ENCODE peak calls at places on chromosome 7, in nine cellular contexts. T, S, R, F, P, J, M, I and B are unnamed samples.

GRCh38 chr7:128932862-128933821 is 4.6 kb upstream of the IRF5 start:
- DNase-seq in T (no peak), S (no peak), R (no peak), F (no peak), P (no peak), J (no peak), M (no peak), I (no peak), B (no peak)

GRCh38 chr7:131173148-131173890 is 154.4 kb upstream of the MKLN1 start:
- DNase-seq in T (peak), S (no peak), R (no peak), F (no peak), P (no peak), J (no peak), M (peak), I (peak), B (no peak)

GRCh38 chr7:8433477-8434289 is at the start of gene NXPH1:
- DNase-seq in T (no peak), S (peak), R (peak), F (no peak), P (no peak), J (peak), M (no peak), I (peak), B (no peak)

GRCh38 chr7:111678281-111678680 is 116.0 kb upstream of the IMMP2L start:
- DNase-seq in T (no peak), S (no peak), R (no peak), F (no peak), P (no peak), J (no peak), M (peak), I (peak), B (no peak)

GRCh38 chr7:50397320-50397970 is 52.7 kb downstream of the FIGNL1 start:
- DNase-seq in T (no peak), S (no peak), R (no peak), F (no peak), P (no peak), J (no peak), M (no peak), I (no peak), B (no peak)

GRCh38 chr7:129225206-129225930 is 538 bp downstream of the AHCYL2 start:
- DNase-seq in T (peak), S (peak), R (peak), F (peak), P (peak), J (no peak), M (peak), I (peak), B (peak)

GRCh38 chr7:435518-436366 is 83.9 kb downstream of the PDGFA start:
- DNase-seq in T (peak), S (no peak), R (no peak), F (no peak), P (no peak), J (no peak), M (peak), I (peak), B (no peak)

GRCh38 chr7:151310578-151310977 is 31.0 kb upstream of the NUB1 start:
- DNase-seq in T (no peak), S (no peak), R (no peak), F (no peak), P (no peak), J (no peak), M (peak), I (peak), B (no peak)

GRCh38 chr7:66720571-66720970 is 20.0 kb upstream of the RABGEF1 start:
- DNase-seq in T (no peak), S (no peak), R (no peak), F (no peak), P (no peak), J (no peak), M (no peak), I (no peak), B (no peak)

GRCh38 chr7:103928581-103928980 is 60.9 kb downstream of the RELN start:
- DNase-seq in T (no peak), S (no peak), R (no peak), F (no peak), P (no peak), J (no peak), M (no peak), I (no peak), B (no peak)

GRCh38 chr7:77245015-77245755 is 45.6 kb upstream of the FGL2 start:
- DNase-seq in T (no peak), S (peak), R (no peak), F (no peak), P (no peak), J (no peak), M (no peak), I (no peak), B (no peak)

GRCh38 chr7:99782012-99782953 is 1.7 kb downstream of the CYP3A4 start:
- DNase-seq in T (no peak), S (no peak), R (no peak), F (no peak), P (no peak), J (no peak), M (no peak), I (no peak), B (no peak)

GRCh38 chr7:99385564-99385963 is 11.0 kb downstream of the ARPC1B start:
- DNase-seq in T (no peak), S (no peak), R (no peak), F (no peak), P (no peak), J (no peak), M (no peak), I (no peak), B (no peak)

GRCh38 chr7:128444242-128444641 is 11.4 kb upstream of the HILPDA start:
- DNase-seq in T (no peak), S (no peak), R (no peak), F (no peak), P (no peak), J (no peak), M (no peak), I (no peak), B (no peak)

GRCh38 chr7:2929321-2930201 is 85.5 kb upstream of the GNA12 start:
- DNase-seq in T (no peak), S (no peak), R (peak), F (no peak), P (no peak), J (peak), M (no peak), I (no peak), B (no peak)

GRCh38 chr7:132076301-132077049 is 499.8 kb downstream of the PLXNA4 start:
- DNase-seq in T (no peak), S (no peak), R (no peak), F (no peak), P (no peak), J (no peak), M (no peak), I (peak), B (no peak)

GRCh38 chr7:81234896-81235295 is 316.0 kb upstream of the SEMA3C start:
- DNase-seq in T (no peak), S (no peak), R (no peak), F (peak), P (no peak), J (no peak), M (peak), I (peak), B (no peak)

GRCh38 chr7:29177963-29178612 is 16.5 kb upstream of the CHN2 start:
- DNase-seq in T (no peak), S (no peak), R (peak), F (peak), P (peak), J (no peak), M (no peak), I (no peak), B (peak)

GRCh38 chr7:68733219-68734143 is 864.8 kb upstream of the AUTS2 start:
- DNase-seq in T (no peak), S (no peak), R (no peak), F (no peak), P (no peak), J (no peak), M (peak), I (no peak), B (no peak)

GRCh38 chr7:134660961-134661376 is 14.3 kb downstream of the BPGM start:
- DNase-seq in T (no peak), S (no peak), R (no peak), F (no peak), P (no peak), J (no peak), M (peak), I (peak), B (no peak)

GRCh38 chr7:50608196-50608906 is 43.1 kb upstream of the DDC start:
- DNase-seq in T (no peak), S (no peak), R (no peak), F (no peak), P (no peak), J (no peak), M (no peak), I (no peak), B (no peak)

GRCh38 chr7:30448461-30449189 is 30.0 kb downstream of the NOD1 start:
- DNase-seq in T (no peak), S (no peak), R (no peak), F (no peak), P (peak), J (no peak), M (no peak), I (no peak), B (no peak)

GRCh38 chr7:68730871-68731403 is 867.3 kb upstream of the AUTS2 start:
- DNase-seq in T (no peak), S (peak), R (no peak), F (no peak), P (no peak), J (no peak), M (no peak), I (no peak), B (no peak)

GRCh38 chr7:80923211-80923612 is 4.4 kb upstream of the SEMA3C start:
- DNase-seq in T (no peak), S (no peak), R (no peak), F (no peak), P (no peak), J (no peak), M (no peak), I (no peak), B (no peak)

GRCh38 chr7:73909051-73909941 is 48.3 kb downstream of the TMEM270 start:
- DNase-seq in T (no peak), S (no peak), R (peak), F (no peak), P (no peak), J (no peak), M (no peak), I (no peak), B (peak)

GRCh38 chr7:129436335-129436923 is 2.2 kb downstream of the STRIP2 start:
- DNase-seq in T (no peak), S (no peak), R (no peak), F (no peak), P (no peak), J (no peak), M (no peak), I (no peak), B (no peak)

GRCh38 chr7:149729586-149729982 is 43.8 kb downstream of the ZNF467 start:
- DNase-seq in T (no peak), S (no peak), R (peak), F (no peak), P (no peak), J (no peak), M (no peak), I (no peak), B (no peak)
- H3K27ac ChIP-seq in T (no peak), S (no peak), R (no peak), F (peak), P (peak), J (no peak), M (no peak), I (no peak), B (no peak)

GRCh38 chr7:20170626-20171025 is 46.6 kb downstream of the MACC1 start:
- DNase-seq in T (no peak), S (no peak), R (no peak), F (no peak), P (no peak), J (no peak), M (peak), I (peak), B (no peak)

GRCh38 chr7:20164420-20165145 is 52.6 kb downstream of the MACC1 start:
- DNase-seq in T (no peak), S (no peak), R (no peak), F (no peak), P (no peak), J (no peak), M (no peak), I (peak), B (no peak)

GRCh38 chr7:20159226-20159747 is 57.9 kb downstream of the MACC1 start:
- DNase-seq in T (no peak), S (no peak), R (no peak), F (no peak), P (no peak), J (no peak), M (no peak), I (no peak), B (no peak)

GRCh38 chr7:20165146-20165510 is 52.1 kb downstream of the MACC1 start:
- DNase-seq in T (no peak), S (no peak), R (no peak), F (no peak), P (no peak), J (no peak), M (no peak), I (peak), B (no peak)
- H3K27ac ChIP-seq in T (no peak), S (no peak), R (no peak), F (no peak), P (no peak), J (no peak), M (no peak), I (peak), B (no peak)

GRCh38 chr7:139212133-139212532 is 18.9 kb upstream of the UBN2 start:
- DNase-seq in T (no peak), S (no peak), R (no peak), F (no peak), P (no peak), J (no peak), M (no peak), I (no peak), B (no peak)
- H3K27ac ChIP-seq in T (no peak), S (no peak), R (no peak), F (no peak), P (no peak), J (no peak), M (no peak), I (no peak), B (no peak)

GRCh38 chr7:140389445-140389844 is 8.9 kb downstream of the SLC37A3 start:
- DNase-seq in T (no peak), S (no peak), R (no peak), F (no peak), P (no peak), J (no peak), M (no peak), I (no peak), B (no peak)

GRCh38 chr7:140390034-140390433 is 8.3 kb downstream of the SLC37A3 start:
- DNase-seq in T (no peak), S (no peak), R (no peak), F (no peak), P (no peak), J (no peak), M (no peak), I (no peak), B (no peak)

GRCh38 chr7:140393756-140394306 is 4.5 kb downstream of the SLC37A3 start:
- DNase-seq in T (no peak), S (no peak), R (no peak), F (no peak), P (no peak), J (no peak), M (no peak), I (no peak), B (no peak)

GRCh38 chr7:140390466-140391190 is 7.7 kb downstream of the SLC37A3 start:
- DNase-seq in T (no peak), S (no peak), R (peak), F (no peak), P (no peak), J (no peak), M (peak), I (peak), B (no peak)

GRCh38 chr7:140391634-140392033 is 6.7 kb downstream of the SLC37A3 start:
- DNase-seq in T (no peak), S (no peak), R (no peak), F (no peak), P (no peak), J (no peak), M (no peak), I (no peak), B (no peak)
- H3K27ac ChIP-seq in T (no peak), S (no peak), R (no peak), F (no peak), P (no peak), J (no peak), M (no peak), I (no peak), B (no peak)

DNA sequence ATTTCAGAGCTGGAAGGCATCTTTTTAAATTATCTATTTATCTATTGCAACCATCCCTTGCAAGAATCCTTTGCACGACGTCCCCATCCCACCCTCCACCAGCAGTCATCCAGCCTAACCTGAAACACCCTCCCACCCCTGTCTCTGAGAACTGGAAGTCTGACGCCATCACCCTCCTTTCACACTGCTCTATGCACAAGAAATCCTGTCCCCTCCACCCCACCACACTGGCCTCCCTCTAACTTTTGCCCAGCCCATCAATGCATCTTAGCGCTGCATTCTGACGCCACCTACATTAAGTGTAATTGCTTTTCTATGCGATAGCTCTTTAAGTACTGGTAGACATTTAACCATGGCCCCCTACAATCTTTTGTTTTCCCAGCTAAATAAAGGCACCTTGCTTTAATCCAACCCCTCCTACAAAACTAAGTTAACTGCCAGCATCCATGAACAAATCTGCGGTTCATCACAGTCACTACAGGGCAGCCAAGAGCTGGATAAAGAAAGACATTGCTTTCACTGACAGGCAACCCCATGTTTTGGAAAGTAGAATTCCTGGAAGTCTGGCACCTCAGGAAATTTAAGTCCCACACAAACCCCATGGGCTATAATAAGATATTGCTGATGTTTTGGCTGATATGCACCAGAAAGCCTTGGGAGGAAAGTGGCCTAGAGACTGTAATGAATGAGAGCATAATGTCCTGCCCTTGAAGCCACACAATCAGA is 128.0 kb downstream of the GLI3 start:
- DNase-seq in T (no peak), S (no peak), R (no peak), F (no peak), P (peak), J (no peak), M (no peak), I (no peak), B (no peak)
- H3K27ac ChIP-seq in T (no peak), S (no peak), R (no peak), F (no peak), P (no peak), J (peak), M (no peak), I (no peak), B (no peak)

GRCh38 chr7:105126436-105126975 is 112.5 kb downstream of the KMT2E start:
- DNase-seq in T (no peak), S (no peak), R (no peak), F (no peak), P (no peak), J (no peak), M (peak), I (peak), B (no peak)
- H3K27ac ChIP-seq in T (peak), S (no peak), R (no peak), F (no peak), P (no peak), J (no peak), M (no peak), I (no peak), B (no peak)

GRCh38 chr7:101108961-101109360 is 17.9 kb upstream of the SERPINE1 start:
- DNase-seq in T (peak), S (no peak), R (no peak), F (no peak), P (no peak), J (peak), M (no peak), I (peak), B (no peak)
- H3K27ac ChIP-seq in T (peak), S (no peak), R (no peak), F (no peak), P (no peak), J (peak), M (no peak), I (no peak), B (no peak)

GRCh38 chr7:107743567-107744344 is at the start of gene CBLL1:
- DNase-seq in T (peak), S (peak), R (peak), F (peak), P (peak), J (peak), M (peak), I (peak), B (peak)

GRCh38 chr7:107746006-107746405 is 2.1 kb downstream of the CBLL1 start:
- DNase-seq in T (no peak), S (no peak), R (no peak), F (no peak), P (no peak), J (no peak), M (peak), I (peak), B (no peak)

GRCh38 chr7:107744345-107744750 is 406 bp downstream of the CBLL1 start:
- DNase-seq in T (no peak), S (no peak), R (no peak), F (no peak), P (no peak), J (no peak), M (no peak), I (no peak), B (no peak)

GRCh38 chr7:107742678-107743566 is 1.0 kb upstream of the CBLL1 start:
- DNase-seq in T (peak), S (peak), R (peak), F (peak), P (no peak), J (peak), M (no peak), I (no peak), B (peak)
- H3K27ac ChIP-seq in T (peak), S (peak), R (peak), F (peak), P (peak), J (peak), M (peak), I (peak), B (peak)

GRCh38 chr7:47713595-47713994 is 131.7 kb upstream of the TNS3 start:
- DNase-seq in T (no peak), S (no peak), R (no peak), F (no peak), P (no peak), J (no peak), M (no peak), I (no peak), B (no peak)
- H3K27ac ChIP-seq in T (no peak), S (no peak), R (no peak), F (no peak), P (no peak), J (no peak), M (no peak), I (no peak), B (no peak)